ENCODE peak calls at places on chromosomes 16 and 17, in five cellular contexts. K is ovary, Z is SK-N-SH, C is HepG2, E is A549. J is an unnamed sample.

GRCh38 chr17:27759528-27759927 is 40.8 kb downstream of the NOS2 start:
- DNase-seq in K (no peak), Z (no peak), C (no peak), E (no peak), J (no peak)

GRCh38 chr17:44672479-44673093 is 16.3 kb downstream of the MEIOC start:
- DNase-seq in K (no peak), Z (peak; percentile 34), C (peak; percentile 27), E (peak; percentile 42), J (no peak)

GRCh38 chr17:75763613-75764416 is 1.2 kb downstream of the GALK1 start:
- DNase-seq in K (peak; percentile 41), Z (peak; percentile 47), C (peak; percentile 74), E (no peak), J (no peak)

GRCh38 chr17:39701012-39701783 is 1.3 kb downstream of the ERBB2 start:
- DNase-seq in K (no peak), Z (no peak), C (no peak), E (peak; percentile 65), J (no peak)

GRCh38 chr16:539901-540530 is 12.5 kb downstream of the CAPN15 start:
- DNase-seq in K (no peak), Z (no peak), C (no peak), E (no peak), J (no peak)

GRCh38 chr16:65070831-65071230 is 51.0 kb downstream of the CDH11 start:
- DNase-seq in K (peak; percentile 69), Z (peak; percentile 15), C (peak; percentile 70), E (peak; percentile 87), J (peak; percentile 80)

GRCh38 chr17:39349246-39349645 is 52.2 kb downstream of the FBXL20 start:
- DNase-seq in K (no peak), Z (no peak), C (no peak), E (no peak), J (no peak)

GRCh38 chr16:19666451-19666850 is 51.6 kb downstream of the KNOP1 start:
- DNase-seq in K (no peak), Z (no peak), C (no peak), E (no peak), J (no peak)

GRCh38 chr16:78065344-78065743 is 34.1 kb upstream of the WWOX start:
- DNase-seq in K (no peak), Z (no peak), C (no peak), E (no peak), J (no peak)

GRCh38 chr16:86524029-86524428 is 13.7 kb downstream of the FOXF1 start:
- DNase-seq in K (no peak), Z (no peak), C (no peak), E (no peak), J (peak; percentile 56)

GRCh38 chr16:16064874-16065384 is 115.5 kb downstream of the ABCC1 start:
- DNase-seq in K (no peak), Z (no peak), C (no peak), E (no peak), J (no peak)

GRCh38 chr17:6596511-6596910 is 40.2 kb upstream of the PITPNM3 start:
- DNase-seq in K (no peak), Z (no peak), C (no peak), E (no peak), J (no peak)

GRCh38 chr16:66810391-66810790 is 9.0 kb upstream of the TERB1 start:
- DNase-seq in K (no peak), Z (no peak), C (no peak), E (no peak), J (no peak)

GRCh38 chr16:8885674-8886592 is 3.8 kb downstream of the LITAFD start:
- DNase-seq in K (no peak), Z (peak; percentile 69), C (peak; percentile 46), E (no peak), J (no peak)

GRCh38 chr17:6361733-6362132 is 73.2 kb downstream of the AIPL1 start:
- DNase-seq in K (no peak), Z (peak; percentile 42), C (no peak), E (no peak), J (no peak)

GRCh38 chr16:52283581-52284375 is 263.2 kb downstream of the TOX3 start:
- DNase-seq in K (no peak), Z (no peak), C (no peak), E (no peak), J (no peak)

GRCh38 chr16:68744744-68745280 is 7.7 kb downstream of the CDH1 start:
- DNase-seq in K (no peak), Z (no peak), C (peak; percentile 97), E (peak; percentile 84), J (no peak)

GRCh38 chr16:10770907-10771306 is 27.3 kb downstream of the NUBP1 start:
- DNase-seq in K (no peak), Z (no peak), C (no peak), E (no peak), J (no peak)

GRCh38 chr17:49117581-49118230 is 14.9 kb upstream of the B4GALNT2 start:
- DNase-seq in K (no peak), Z (no peak), C (no peak), E (no peak), J (no peak)

GRCh38 chr16:83653785-83654184 is 154.0 kb upstream of the HSBP1 start:
- DNase-seq in K (no peak), Z (no peak), C (no peak), E (no peak), J (no peak)

GRCh38 chr16:81752225-81752875 is 26.7 kb upstream of the PLCG2 start:
- DNase-seq in K (no peak), Z (no peak), C (no peak), E (no peak), J (peak; percentile 80)

GRCh38 chr17:82298538-82299421 is 18.6 kb downstream of the CD7 start:
- DNase-seq in K (no peak), Z (peak; percentile 38), C (no peak), E (no peak), J (peak; percentile 74)

GRCh38 chr17:80774643-80775281 is 216.9 kb upstream of the CHMP6 start:
- DNase-seq in K (no peak), Z (no peak), C (no peak), E (no peak), J (peak; percentile 65)

GRCh38 chr16:19894586-19894985 is 9.9 kb upstream of the GPRC5B start:
- DNase-seq in K (no peak), Z (no peak), C (no peak), E (no peak), J (no peak)

GRCh38 chr17:60079401-60079861 is 710 bp upstream of the HEATR6 start:
- DNase-seq in K (no peak), Z (peak; percentile 23), C (no peak), E (peak; percentile 57), J (no peak)

DNA sequence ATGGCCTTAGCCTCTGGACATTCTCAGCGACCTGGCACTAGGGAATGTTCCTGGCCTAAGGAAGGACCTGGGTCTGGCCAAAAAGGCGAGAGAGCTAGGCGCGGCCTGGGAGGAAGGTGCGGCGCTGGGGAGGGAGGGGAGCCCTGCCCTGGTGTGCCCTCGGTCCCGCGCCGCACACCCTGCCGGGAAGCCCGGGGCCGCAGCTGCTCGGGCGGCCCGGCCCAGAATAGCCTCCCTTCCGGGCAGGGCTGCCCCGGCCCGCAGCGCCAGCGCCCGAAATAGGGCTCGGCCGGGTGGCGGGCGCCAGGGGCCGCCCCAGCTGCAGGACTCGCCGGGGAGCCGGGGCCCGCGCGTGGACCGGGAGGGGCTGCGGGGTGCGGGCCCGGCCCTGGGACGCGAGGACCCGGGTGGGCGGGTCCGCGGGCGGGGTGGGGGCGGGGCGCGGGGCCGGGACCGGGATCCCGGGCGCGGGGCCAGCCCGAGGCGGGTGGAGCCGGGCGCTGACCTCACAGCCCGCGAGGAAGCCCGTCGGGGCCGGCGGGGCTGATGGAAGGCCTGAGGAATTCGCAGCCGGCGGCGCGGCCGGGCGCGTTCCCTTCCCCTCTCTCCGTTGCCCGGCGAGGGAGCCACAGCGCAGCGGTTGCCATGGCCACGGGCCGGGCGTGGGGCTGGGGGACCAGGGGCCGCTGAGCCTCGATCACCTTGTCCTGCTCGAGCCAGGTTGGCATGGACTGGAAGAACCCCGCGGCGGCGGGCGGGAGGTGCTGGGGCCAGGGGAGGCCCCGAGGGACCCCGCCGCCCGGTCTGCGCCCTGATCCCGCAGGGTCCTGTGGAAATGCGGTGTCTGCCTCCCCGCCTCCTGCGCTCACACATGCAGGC is 18.1 kb downstream of the SOCS3 start:
- DNase-seq in K (peak; percentile 88), Z (peak; percentile 97), C (no peak), E (peak; percentile 77), J (peak; percentile 89)
- TF ChIP-seq EP300 in K (peak; percentile 27), Z (peak; percentile 58), C (no peak), E (no peak), J (no peak)

DNA sequence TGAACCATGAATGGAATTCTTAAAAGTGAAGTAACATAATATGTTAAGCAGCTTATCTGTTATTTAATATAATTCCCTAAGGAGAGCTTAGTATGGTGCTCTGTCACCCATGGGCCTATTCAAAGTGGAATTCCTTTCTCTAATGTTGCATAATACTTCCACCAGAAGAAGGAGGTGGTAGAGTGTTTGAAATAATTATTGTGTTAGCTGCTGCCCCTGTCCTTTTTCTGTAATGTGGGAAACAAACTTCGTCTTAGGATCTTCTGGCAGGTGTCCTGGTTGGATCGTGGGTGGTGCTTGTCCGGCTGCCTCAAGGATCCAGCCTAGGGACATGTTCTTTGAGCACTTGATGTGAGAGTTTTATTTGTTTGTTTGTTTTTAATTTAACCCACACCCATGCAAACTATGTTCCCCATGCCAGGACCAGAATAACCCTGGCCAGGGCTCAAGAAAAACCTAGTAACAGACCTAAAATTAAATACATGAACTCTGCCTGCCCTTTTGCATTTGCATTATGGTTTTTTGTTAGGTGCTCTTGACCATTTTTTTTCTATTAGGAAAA is 46.1 kb downstream of the ZNRF1 start:
- DNase-seq in K (peak; percentile 28), Z (no peak), C (no peak), E (peak; percentile 48), J (peak; percentile 77)
- H3K27ac ChIP-seq in K (no peak overlapping the region), Z (no peak overlapping the region), C (no peak overlapping the region), E (no peak overlapping the region), J (peak overlapping the region; percentile 70)

GRCh38 chr17:79202476-79202875 is 127.9 kb downstream of the ENGASE start:
- DNase-seq in K (no peak), Z (peak; percentile 74), C (no peak), E (no peak), J (no peak)

GRCh38 chr17:79203657-79204056 is 129.0 kb downstream of the ENGASE start:
- DNase-seq in K (no peak), Z (no peak), C (no peak), E (no peak), J (no peak)

GRCh38 chr17:79203016-79203415 is 128.4 kb downstream of the ENGASE start:
- DNase-seq in K (no peak), Z (peak; percentile 73), C (no peak), E (no peak), J (no peak)

GRCh38 chr17:79201536-79202227 is 127.1 kb downstream of the ENGASE start:
- DNase-seq in K (no peak), Z (no peak), C (no peak), E (peak; percentile 22), J (no peak)

GRCh38 chr17:79201119-79201518 is 126.5 kb downstream of the ENGASE start:
- DNase-seq in K (no peak), Z (no peak), C (no peak), E (no peak), J (no peak)
- TF ChIP-seq EP300 in K (no peak), Z (no peak), C (no peak), E (no peak), J (no peak)

GRCh38 chr16:48860341-48860740 is 250.4 kb upstream of the N4BP1 start:
- DNase-seq in K (no peak), Z (no peak), C (no peak), E (no peak), J (no peak)
- H3K27ac ChIP-seq in K (no peak overlapping the region), Z (no peak overlapping the region), C (no peak overlapping the region), E (no peak overlapping the region), J (no peak overlapping the region)

J was measured in sigmoid colon.